ENCODE peak calls at places on chromosome 7, in seven cellular contexts. M is NCI-H1105 treated with DMSO at 0.1 percent for 48 hours, Y is neural crest cell, D is ovary, R is NCI-H1092, V is pulmonary artery endothelial cell, N is sciatic nerve. A is an unnamed sample.

GRCh38 chr7:50496541-50496940 is 46.4 kb upstream of the FIGNL1 start:
- DNase-seq in V (no peak), R (no peak), M (no peak), N (no peak), D (no peak), Y (no peak), A (no peak)

GRCh38 chr7:33842141-33842540 is 63.2 kb upstream of the BMPER start:
- DNase-seq in V (no peak), R (no peak), M (no peak), N (no peak), D (no peak), Y (no peak), A (no peak)

GRCh38 chr7:330554-331230 is 40.7 kb downstream of the FOXL3 start:
- DNase-seq in M (no peak), Y (no peak), N (no peak), V (no peak), D (no peak), R (no peak), A (no peak)

GRCh38 chr7:6165521-6166325 is 106.7 kb downstream of the CYTH3 start:
- DNase-seq in R (no peak), Y (no peak), N (no peak), D (no peak), M (no peak), V (no peak), A (no peak)

GRCh38 chr7:118184392-118184899 is 482 bp downstream of the LSM8 start:
- DNase-seq in D (no peak), Y (no peak), N (no peak), V (no peak), M (peak), R (no peak), A (no peak)

GRCh38 chr7:139108256-139109187 is 998 bp downstream of the ZC3HAV1 start:
- DNase-seq in Y (peak), M (peak), D (peak), R (no peak), N (peak), V (no peak), A (peak)

GRCh38 chr7:83469076-83469475 is 179.9 kb downstream of the SEMA3E start:
- DNase-seq in V (no peak), Y (no peak), M (no peak), R (no peak), D (no peak), N (no peak), A (no peak)

GRCh38 chr7:88615336-88615735 is 144.2 kb upstream of the ZNF804B start:
- DNase-seq in N (no peak), M (no peak), V (no peak), D (no peak), Y (no peak), R (no peak), A (no peak)

GRCh38 chr7:81267508-81267907 is 348.7 kb upstream of the SEMA3C start:
- DNase-seq in V (no peak), N (no peak), D (no peak), M (no peak), R (no peak), Y (no peak), A (no peak)

GRCh38 chr7:69864283-69864682 is 266.0 kb downstream of the AUTS2 start:
- DNase-seq in R (peak), D (no peak), N (no peak), V (no peak), M (peak), Y (no peak), A (no peak)